ENCODE peak calls at places on chromosomes 2 and 18, in five cellular contexts. G is stimulated activated CD4-positive, alpha-beta T cell treated with anti-CD3 and anti-CD28 coated beads, TNF-alpha, amount 100 ng/mL, for 24 hours; S is nephron progenitor cell; F is germinal center; E is body of pancreas. U is an unnamed sample.

GRCh38 chr18:49726564-49726963 is 86.8 kb downstream of the ACAA2 start:
- DNase-seq in G (no peak), S (no peak), F (no peak), E (no peak), U (no peak)

GRCh38 chr2:52342458-52342857 is 1310.5 kb upstream of the NRXN1 start:
- DNase-seq in G (no peak), S (no peak), F (no peak), E (no peak), U (no peak)

GRCh38 chr2:140027320-140027719 is 1247.1 kb upstream of the NXPH2 start:
- DNase-seq in G (no peak), S (no peak), F (no peak), E (no peak), U (no peak)

GRCh38 chr2:60882971-60883753 is 1.8 kb downstream of the REL start:
- DNase-seq in G (no peak), S (peak), F (peak), E (peak), U (no peak)

GRCh38 chr2:184338776-184339175 is 259.6 kb upstream of the ZNF804A start:
- DNase-seq in G (no peak), S (no peak), F (no peak), E (no peak), U (no peak)

GRCh38 chr2:136126021-136126420 is 8.1 kb upstream of the CXCR4 start:
- DNase-seq in G (no peak), S (no peak), F (no peak), E (no peak), U (no peak)

GRCh38 chr18:79936641-79937040 is 14.8 kb downstream of the SLC66A2 start:
- DNase-seq in G (no peak), S (no peak), F (no peak), E (peak), U (no peak)

GRCh38 chr2:96642564-96643350 is at the start of gene FER1L5:
- DNase-seq in G (no peak), S (peak), F (no peak), E (peak), U (peak)

GRCh38 chr2:36965751-36966369 is 476 bp downstream of the STRN start:
- DNase-seq in G (peak), S (peak), F (no peak), E (peak), U (peak)

GRCh38 chr2:62474173-62474572 is 31.8 kb downstream of the TMEM17 start:
- DNase-seq in G (no peak), S (no peak), F (no peak), E (no peak), U (no peak)

GRCh38 chr18:23226930-23227728 is 91.8 kb downstream of the CABLES1 start:
- DNase-seq in G (no peak), S (no peak), F (no peak), E (no peak), U (no peak)

GRCh38 chr2:28557389-28558119 is 61.7 kb downstream of the PLB1 start:
- DNase-seq in G (no peak), S (no peak), F (no peak), E (no peak), U (no peak)

GRCh38 chr2:67848551-67848950 is 214.3 kb downstream of the C1D start:
- DNase-seq in G (no peak), S (no peak), F (no peak), E (no peak), U (no peak)

GRCh38 chr18:54762386-54762785 is 65.9 kb upstream of the RAB27B start:
- DNase-seq in G (no peak), S (no peak), F (no peak), E (no peak), U (no peak)

GRCh38 chr2:233468746-233469110 is 97.9 kb downstream of the USP40 start:
- DNase-seq in G (no peak), S (no peak), F (no peak), E (no peak), U (no peak)

GRCh38 chr2:62199392-62200125 is 3.6 kb downstream of the B3GNT2 start:
- DNase-seq in G (no peak), S (no peak), F (no peak), E (no peak), U (no peak)

GRCh38 chr2:37306024-37306423 is 18.6 kb downstream of the PRKD3 start:
- DNase-seq in G (no peak), S (no peak), F (no peak), E (peak), U (peak)

GRCh38 chr2:58594762-58595161 is 353.6 kb upstream of the FANCL start:
- DNase-seq in G (no peak), S (no peak), F (no peak), E (no peak), U (no peak)

GRCh38 chr2:66573866-66574265 is 138.9 kb downstream of the MEIS1 start:
- DNase-seq in G (no peak), S (no peak), F (no peak), E (peak), U (peak)

GRCh38 chr18:69948919-69949537 is 1.4 kb upstream of the CD226 start:
- DNase-seq in G (peak), S (no peak), F (peak), E (peak), U (no peak)

GRCh38 chr2:3309496-3310355 is 67.9 kb downstream of the EIPR1 start:
- DNase-seq in G (no peak), S (no peak), F (no peak), E (no peak), U (no peak)

GRCh38 chr2:133287709-133288108 is 280.6 kb downstream of the NCKAP5 start:
- DNase-seq in G (no peak), S (no peak), F (no peak), E (no peak), U (no peak)

GRCh38 chr2:188798159-188798558 is 176.0 kb upstream of the COL3A1 start:
- DNase-seq in G (no peak), S (no peak), F (no peak), E (no peak), U (no peak)

GRCh38 chr2:25697559-25698341 is 24.4 kb upstream of the DTNB start:
- DNase-seq in G (no peak), S (peak), F (no peak), E (no peak), U (no peak)